ENCODE peak calls at places on chromosomes 4 and X, in four cellular contexts. J is naive thymus-derived CD4-positive, alpha-beta T cell; S is fibroblast of lung; H is BE2C. B is an unnamed sample.

GRCh38 chr4:931194-931959 is 739 bp downstream of the GAK start:
- DNase-seq in J (no peak), S (peak; percentile 24), H (no peak), B (peak; percentile 59)

GRCh38 chrX:96314974-96315373 is 369.7 kb upstream of the DIAPH2 start:
- DNase-seq in J (no peak), S (peak; percentile 30), H (no peak), B (no peak)

GRCh38 chr4:42344260-42344659 is 53.0 kb upstream of the SHISA3 start:
- DNase-seq in J (no peak), S (no peak), H (no peak), B (no peak)

GRCh38 chrX:46268429-46268828 is 276.8 kb downstream of the ZNF674 start:
- DNase-seq in J (no peak), S (peak; percentile 8), H (no peak), B (peak; percentile 29)

GRCh38 chr4:139175647-139176298 is 1.2 kb downstream of the ELF2 start:
- DNase-seq in J (no peak), S (peak; percentile 54), H (peak; percentile 55), B (peak; percentile 73)

GRCh38 chr4:10458190-10458589 is 964 bp upstream of the ZNF518B start:
- DNase-seq in J (no peak), S (no peak), H (no peak), B (no peak)

GRCh38 chrX:106484233-106484632 is 127.5 kb upstream of the RADX start:
- DNase-seq in J (peak; percentile 0), S (no peak), H (no peak), B (no peak)

GRCh38 chr4:89496851-89497250 is 189.3 kb upstream of the GPRIN3 start:
- DNase-seq in J (no peak), S (no peak), H (no peak), B (no peak)

GRCh38 chr4:40669504-40669903 is 39.8 kb upstream of the RBM47 start:
- DNase-seq in J (no peak), S (no peak), H (no peak), B (no peak)

GRCh38 chrX:50684871-50685270 is 129.1 kb downstream of the SHROOM4 start:
- DNase-seq in J (no peak), S (no peak), H (no peak), B (no peak)

GRCh38 chr4:38243385-38244053 is 283.3 kb downstream of the PTTG2 start:
- DNase-seq in J (no peak), S (peak; percentile 40), H (no peak), B (no peak)

GRCh38 chrX:47218920-47219815 is 687 bp downstream of the CDK16 start:
- DNase-seq in J (peak; percentile 19), S (peak; percentile 12), H (peak; percentile 58), B (peak; percentile 50)

GRCh38 chr4:81635747-81636146 is 164.0 kb upstream of the RASGEF1B start:
- DNase-seq in J (no peak), S (no peak), H (no peak), B (no peak)

GRCh38 chrX:150683536-150684146 is 9.6 kb upstream of the MTMR1 start:
- DNase-seq in J (peak; percentile 50), S (peak; percentile 49), H (no peak), B (peak; percentile 71)

GRCh38 chr4:75099321-75099720 is 166.4 kb downstream of the PARM1 start:
- DNase-seq in J (no peak), S (no peak), H (no peak), B (no peak)

GRCh38 chr4:74625981-74626380 is 168.3 kb downstream of the BTC start:
- DNase-seq in J (no peak), S (no peak), H (no peak), B (no peak)

GRCh38 chr4:35934370-35934981 is 309.8 kb downstream of the ARAP2 start:
- DNase-seq in J (no peak), S (peak; percentile 33), H (no peak), B (peak; percentile 64)

GRCh38 chr4:85423414-85423813 is 51.5 kb upstream of the ARHGAP24 start:
- DNase-seq in J (no peak), S (no peak), H (no peak), B (no peak)

GRCh38 chr4:99856166-99856565 is 38.1 kb downstream of the LAMTOR3 start:
- DNase-seq in J (no peak), S (peak; percentile 63), H (no peak), B (peak; percentile 75)

GRCh38 chrX:151973262-151973661 is 1.2 kb downstream of the GABRE start:
- DNase-seq in J (no peak), S (no peak), H (no peak), B (no peak)

GRCh38 chrX:132404266-132404665 is 84.6 kb downstream of the MBNL3 start:
- DNase-seq in J (no peak), S (no peak), H (no peak), B (no peak)

GRCh38 chr4:141081921-141082381 is 51.3 kb downstream of the RNF150 start:
- DNase-seq in J (no peak), S (peak; percentile 34), H (no peak), B (peak; percentile 62)

GRCh38 chr4:186029731-186030421 is 39.1 kb upstream of the TLR3 start:
- DNase-seq in J (no peak), S (peak; percentile 42), H (peak; percentile 78), B (peak; percentile 92)
- H3K4me1 ChIP-seq in J (no peaks in the 10 kb centered on the region), S (peaks cover 5% of the 10 kb centered on the region), H (peaks cover 10% of the 10 kb centered on the region), B (peaks cover 23% of the 10 kb centered on the region)

GRCh38 chr4:152462047-152462446 is 73.8 kb downstream of the FBXW7 start:
- DNase-seq in J (no peak), S (no peak), H (no peak), B (no peak)
- H3K4me1 ChIP-seq in J (peaks cover 17% of the 10 kb centered on the region), S (no peaks in the 10 kb centered on the region), H (peaks cover 3% of the 10 kb centered on the region), B (peaks cover 11% of the 10 kb centered on the region)

GRCh38 chr4:87010192-87010591 is 75.4 kb downstream of the AFF1 start:
- DNase-seq in J (no peak), S (no peak), H (no peak), B (no peak)
- H3K4me1 ChIP-seq in J (peaks cover 42% of the 10 kb centered on the region), S (peaks cover 1% of the 10 kb centered on the region), H (peaks cover 21% of the 10 kb centered on the region), B (peaks cover 62% of the 10 kb centered on the region)

GRCh38 chr4:128573781-128574508 is 235.6 kb upstream of the JADE1 start:
- DNase-seq in J (no peak), S (no peak), H (no peak), B (peak; percentile 57)
- H3K4me1 ChIP-seq in J (no peaks in the 10 kb centered on the region), S (peaks cover 38% of the 10 kb centered on the region), H (no peaks in the 10 kb centered on the region), B (peaks cover 55% of the 10 kb centered on the region)

GRCh38 chrX:7077241-7077909 is 70.1 kb upstream of the STS start:
- DNase-seq in J (no peak), S (no peak), H (no peak), B (no peak)
- H3K4me1 ChIP-seq in J (peaks cover 6% of the 10 kb centered on the region), S (no peaks in the 10 kb centered on the region), H (no peaks in the 10 kb centered on the region), B (no peaks in the 10 kb centered on the region)